ENCODE peak calls at places on chromosomes 4 and X, in nine cellular contexts. One of them, this sample, is unnamed.
A peak's percentile ranks its signal among the peaks of the same experiment; 100 is the strongest.

GRCh38 chr4:188414441-188414840 is 275.2 kb downstream of the TRIML1 start:
- DNase-seq in endothelial cell of umbilical vein: no peak
- DNase-seq in H1: no peak
- DNase-seq in HCT116: no peak
- DNase-seq in fibroblast of lung: no peak
- DNase-seq in PC-9: no peak
- DNase-seq in GM23248: no peak
- DNase-seq in mammary epithelial cell: no peak
- DNase-seq in PC-3: no peak
- DNase-seq in this sample: no peak

GRCh38 chrX:16892504-16893362 is 22.6 kb upstream of the RBBP7 start:
- DNase-seq in PC-3: peak; percentile 85
- DNase-seq in HCT116: peak; percentile 67
- DNase-seq in fibroblast of lung: peak; percentile 84
- DNase-seq in endothelial cell of umbilical vein: peak; percentile 70
- DNase-seq in H1: no peak
- DNase-seq in GM23248: peak; percentile 77
- DNase-seq in PC-9: peak; percentile 54
- DNase-seq in mammary epithelial cell: peak; percentile 72
- DNase-seq in this sample: peak; percentile 65

GRCh38 chr4:142408003-142408441 is 438.1 kb downstream of the INPP4B start:
- DNase-seq in HCT116: no peak
- DNase-seq in mammary epithelial cell: peak; percentile 96
- DNase-seq in endothelial cell of umbilical vein: peak; percentile 55
- DNase-seq in H1: no peak
- DNase-seq in PC-3: peak; percentile 98
- DNase-seq in GM23248: peak; percentile 83
- DNase-seq in fibroblast of lung: peak; percentile 36
- DNase-seq in PC-9: peak; percentile 62
- DNase-seq in this sample: peak; percentile 78

GRCh38 chrX:18873189-18873791 is 110.6 kb downstream of the PHKA2 start:
- DNase-seq in PC-9: no peak
- DNase-seq in GM23248: peak; percentile 80
- DNase-seq in H1: no peak
- DNase-seq in fibroblast of lung: peak; percentile 65
- DNase-seq in HCT116: peak; percentile 8
- DNase-seq in endothelial cell of umbilical vein: peak; percentile 46
- DNase-seq in PC-3: peak; percentile 68
- DNase-seq in mammary epithelial cell: peak; percentile 81
- DNase-seq in this sample: peak; percentile 69

GRCh38 chrX:134158821-134159512 is 78.0 kb upstream of the CCDC160 start:
- DNase-seq in GM23248: no peak
- DNase-seq in endothelial cell of umbilical vein: no peak
- DNase-seq in PC-3: no peak
- DNase-seq in mammary epithelial cell: no peak
- DNase-seq in PC-9: no peak
- DNase-seq in fibroblast of lung: no peak
- DNase-seq in HCT116: no peak
- DNase-seq in H1: no peak
- DNase-seq in this sample: no peak

GRCh38 chr4:152727784-152728183 is 48.0 kb upstream of the TMEM154 start:
- DNase-seq in GM23248: no peak
- DNase-seq in H1: no peak
- DNase-seq in PC-9: no peak
- DNase-seq in mammary epithelial cell: no peak
- DNase-seq in fibroblast of lung: no peak
- DNase-seq in endothelial cell of umbilical vein: no peak
- DNase-seq in HCT116: no peak
- DNase-seq in PC-3: no peak
- DNase-seq in this sample: no peak

GRCh38 chr4:81493895-81494490 is 22.3 kb upstream of the RASGEF1B start:
- DNase-seq in PC-9: no peak
- DNase-seq in HCT116: no peak
- DNase-seq in GM23248: no peak
- DNase-seq in endothelial cell of umbilical vein: no peak
- DNase-seq in H1: no peak
- DNase-seq in fibroblast of lung: peak; percentile 21
- DNase-seq in mammary epithelial cell: no peak
- DNase-seq in PC-3: no peak
- DNase-seq in this sample: no peak

GRCh38 chr4:139704915-139705485 is 39.4 kb downstream of the MGST2 start:
- DNase-seq in PC-3: peak; percentile 10
- DNase-seq in PC-9: no peak
- DNase-seq in fibroblast of lung: peak; percentile 10
- DNase-seq in endothelial cell of umbilical vein: peak; percentile 15
- DNase-seq in mammary epithelial cell: no peak
- DNase-seq in HCT116: peak; percentile 23
- DNase-seq in H1: no peak
- DNase-seq in GM23248: peak; percentile 8
- DNase-seq in this sample: peak; percentile 24

GRCh38 chr4:8319061-8319460 is 49.5 kb downstream of the HTRA3 start:
- DNase-seq in PC-9: no peak
- DNase-seq in endothelial cell of umbilical vein: no peak
- DNase-seq in PC-3: no peak
- DNase-seq in fibroblast of lung: no peak
- DNase-seq in HCT116: no peak
- DNase-seq in mammary epithelial cell: no peak
- DNase-seq in GM23248: no peak
- DNase-seq in H1: no peak
- DNase-seq in this sample: no peak

GRCh38 chrX:116490091-116490490 is 27.3 kb upstream of the CT83 start:
- DNase-seq in fibroblast of lung: peak; percentile 2
- DNase-seq in endothelial cell of umbilical vein: peak; percentile 1
- DNase-seq in H1: no peak
- DNase-seq in HCT116: no peak
- DNase-seq in PC-9: no peak
- DNase-seq in PC-3: peak; percentile 32
- DNase-seq in mammary epithelial cell: no peak
- DNase-seq in GM23248: peak; percentile 19
- DNase-seq in this sample: no peak

GRCh38 chr4:7529368-7529923 is 94.7 kb upstream of the PSAPL1 start:
- DNase-seq in PC-3: no peak
- DNase-seq in H1: no peak
- DNase-seq in PC-9: no peak
- DNase-seq in mammary epithelial cell: no peak
- DNase-seq in fibroblast of lung: no peak
- DNase-seq in HCT116: no peak
- DNase-seq in GM23248: no peak
- DNase-seq in endothelial cell of umbilical vein: no peak
- DNase-seq in this sample: no peak

GRCh38 chrX:2463973-2464676 is 36.7 kb downstream of the DHRSX start:
- DNase-seq in fibroblast of lung: peak; percentile 80
- DNase-seq in H1: no peak
- DNase-seq in endothelial cell of umbilical vein: no peak
- DNase-seq in GM23248: no peak
- DNase-seq in PC-3: no peak
- DNase-seq in PC-9: no peak
- DNase-seq in mammary epithelial cell: no peak
- DNase-seq in HCT116: peak; percentile 99
- DNase-seq in this sample: peak; percentile 33

GRCh38 chrX:104370089-104370488 is 115.4 kb upstream of the ESX1 start:
- DNase-seq in H1: no peak
- DNase-seq in PC-3: peak; percentile 85
- DNase-seq in fibroblast of lung: no peak
- DNase-seq in endothelial cell of umbilical vein: no peak
- DNase-seq in PC-9: peak; percentile 51
- DNase-seq in HCT116: peak; percentile 26
- DNase-seq in mammary epithelial cell: peak; percentile 63
- DNase-seq in GM23248: peak; percentile 2
- DNase-seq in this sample: no peak

GRCh38 chr4:74874785-74875367 is 58.0 kb upstream of the PARM1 start:
- DNase-seq in fibroblast of lung: peak; percentile 91
- DNase-seq in PC-9: peak; percentile 4
- DNase-seq in PC-3: peak; percentile 80
- DNase-seq in GM23248: peak; percentile 81
- DNase-seq in HCT116: peak; percentile 73
- DNase-seq in mammary epithelial cell: peak; percentile 66
- DNase-seq in endothelial cell of umbilical vein: peak; percentile 67
- DNase-seq in H1: no peak
- DNase-seq in this sample: peak; percentile 64

GRCh38 chrX:141158084-141158483 is 18.8 kb downstream of the LDOC1 start:
- DNase-seq in H1: no peak
- DNase-seq in endothelial cell of umbilical vein: no peak
- DNase-seq in mammary epithelial cell: no peak
- DNase-seq in GM23248: no peak
- DNase-seq in PC-3: no peak
- DNase-seq in PC-9: no peak
- DNase-seq in fibroblast of lung: no peak
- DNase-seq in HCT116: no peak
- DNase-seq in this sample: no peak

GRCh38 chr4:72951628-72952027 is 117.9 kb downstream of the COX18 start:
- DNase-seq in PC-3: peak; percentile 91
- DNase-seq in endothelial cell of umbilical vein: no peak
- DNase-seq in GM23248: no peak
- DNase-seq in fibroblast of lung: no peak
- DNase-seq in H1: no peak
- DNase-seq in PC-9: no peak
- DNase-seq in mammary epithelial cell: peak; percentile 75
- DNase-seq in HCT116: no peak
- DNase-seq in this sample: peak; percentile 70

GRCh38 chrX:40104649-40105015 is 6.9 kb upstream of the BCOR start:
- DNase-seq in HCT116: no peak
- DNase-seq in H1: no peak
- DNase-seq in PC-9: no peak
- DNase-seq in fibroblast of lung: peak; percentile 55
- DNase-seq in PC-3: peak; percentile 65
- DNase-seq in mammary epithelial cell: peak; percentile 37
- DNase-seq in endothelial cell of umbilical vein: peak; percentile 30
- DNase-seq in GM23248: peak; percentile 84
- DNase-seq in this sample: no peak

GRCh38 chr4:90051999-90052398 is 75.2 kb upstream of the CCSER1 start:
- DNase-seq in fibroblast of lung: no peak
- DNase-seq in PC-3: no peak
- DNase-seq in H1: no peak
- DNase-seq in PC-9: no peak
- DNase-seq in mammary epithelial cell: no peak
- DNase-seq in GM23248: no peak
- DNase-seq in endothelial cell of umbilical vein: no peak
- DNase-seq in HCT116: no peak
- DNase-seq in this sample: no peak

GRCh38 chr4:90061881-90062280 is 65.3 kb upstream of the CCSER1 start:
- DNase-seq in endothelial cell of umbilical vein: no peak
- DNase-seq in mammary epithelial cell: no peak
- DNase-seq in PC-3: peak; percentile 16
- DNase-seq in PC-9: no peak
- DNase-seq in H1: no peak
- DNase-seq in GM23248: no peak
- DNase-seq in fibroblast of lung: no peak
- DNase-seq in HCT116: no peak
- DNase-seq in this sample: no peak

GRCh38 chr4:90060039-90060438 is 67.2 kb upstream of the CCSER1 start:
- DNase-seq in PC-9: no peak
- DNase-seq in PC-3: no peak
- DNase-seq in GM23248: no peak
- DNase-seq in mammary epithelial cell: no peak
- DNase-seq in HCT116: no peak
- DNase-seq in endothelial cell of umbilical vein: no peak
- DNase-seq in H1: no peak
- DNase-seq in fibroblast of lung: no peak
- DNase-seq in this sample: no peak

DNA sequence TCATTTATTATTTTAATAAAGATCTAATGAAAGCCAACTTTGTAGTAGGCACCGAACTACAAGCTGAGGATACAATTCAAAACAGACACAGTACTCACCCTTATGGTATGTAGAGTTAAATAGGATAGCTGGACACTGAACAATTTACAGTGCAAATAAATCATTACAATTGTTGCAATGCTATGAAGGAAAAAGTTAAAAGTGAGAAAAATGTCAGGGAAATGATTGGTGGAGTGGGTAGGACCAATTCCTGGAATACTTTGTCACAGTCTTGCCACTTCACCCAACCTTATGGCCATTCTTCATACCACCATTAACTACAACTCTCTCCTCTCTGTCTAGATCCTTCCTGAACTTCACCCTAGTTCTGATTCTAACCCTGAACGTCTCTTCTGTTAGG is 70.1 kb upstream of the CCSER1 start:
- DNase-seq in GM23248: no peak
- DNase-seq in HCT116: no peak
- DNase-seq in PC-3: no peak
- DNase-seq in H1: no peak
- DNase-seq in PC-9: no peak
- DNase-seq in fibroblast of lung: no peak
- DNase-seq in mammary epithelial cell: no peak
- DNase-seq in endothelial cell of umbilical vein: no peak
- DNase-seq in this sample: no peak
- H2AFZ ChIP-seq in GM23248: no peak overlapping the region
- H2AFZ ChIP-seq in HCT116: no peak overlapping the region
- H2AFZ ChIP-seq in PC-3: no peak overlapping the region
- H2AFZ ChIP-seq in H1: no peak overlapping the region
- H2AFZ ChIP-seq in PC-9: no peak overlapping the region
- H2AFZ ChIP-seq in fibroblast of lung: no peak overlapping the region
- H2AFZ ChIP-seq in mammary epithelial cell: no peak overlapping the region
- H2AFZ ChIP-seq in endothelial cell of umbilical vein: no peak overlapping the region
- H2AFZ ChIP-seq in this sample: no peak overlapping the region

GRCh38 chr4:997375-998071 is 4.3 kb upstream of the SLC26A1 start:
- DNase-seq in endothelial cell of umbilical vein: no peak
- DNase-seq in H1: no peak
- DNase-seq in HCT116: no peak
- DNase-seq in PC-3: peak; percentile 12
- DNase-seq in mammary epithelial cell: no peak
- DNase-seq in GM23248: peak; percentile 67
- DNase-seq in fibroblast of lung: no peak
- DNase-seq in PC-9: no peak
- DNase-seq in this sample: no peak
- TF ChIP-seq EZH2 in endothelial cell of umbilical vein: peak; percentile 96
- TF ChIP-seq EZH2 in H1: peak; percentile 45
- TF ChIP-seq EZH2 in HCT116: no peak
- TF ChIP-seq EZH2 in PC-3: no peak
- TF ChIP-seq EZH2 in mammary epithelial cell: no peak
- TF ChIP-seq EZH2 in GM23248: peak; percentile 52
- TF ChIP-seq EZH2 in fibroblast of lung: peak; percentile 61
- TF ChIP-seq EZH2 in PC-9: no peak
- TF ChIP-seq EZH2 in this sample: peak; percentile 93

DNA sequence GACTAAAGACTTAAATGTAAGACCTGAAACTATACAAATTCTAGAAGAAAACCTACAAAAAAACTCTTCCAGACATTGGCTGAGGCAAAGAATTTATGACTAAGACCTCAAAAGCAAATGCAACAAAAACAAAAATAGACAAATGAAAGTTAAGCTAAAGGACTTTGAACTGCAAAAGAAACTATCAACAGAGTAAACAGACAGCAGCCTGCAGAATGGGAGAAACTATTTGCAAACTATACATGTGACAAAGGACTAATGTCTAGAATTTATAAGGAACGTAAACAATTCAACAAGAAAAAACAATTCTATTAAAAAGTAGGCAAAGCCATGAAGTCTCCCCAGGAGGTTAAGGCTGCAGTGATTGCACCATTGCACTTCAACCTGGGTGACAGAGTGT is 9.1 kb downstream of the FAM47E start:
- DNase-seq in endothelial cell of umbilical vein: no peak
- DNase-seq in HCT116: no peak
- DNase-seq in H1: no peak
- DNase-seq in GM23248: no peak
- DNase-seq in PC-3: no peak
- DNase-seq in fibroblast of lung: no peak
- DNase-seq in PC-9: no peak
- DNase-seq in mammary epithelial cell: no peak
- DNase-seq in this sample: no peak
- H3K4me1 ChIP-seq in endothelial cell of umbilical vein: no peaks in the 10 kb centered on the region
- H3K4me1 ChIP-seq in HCT116: no peaks in the 10 kb centered on the region
- H3K4me1 ChIP-seq in H1: no peaks in the 10 kb centered on the region
- H3K4me1 ChIP-seq in GM23248: no peaks in the 10 kb centered on the region
- H3K4me1 ChIP-seq in PC-3: no peaks in the 10 kb centered on the region
- H3K4me1 ChIP-seq in fibroblast of lung: no peaks in the 10 kb centered on the region
- H3K4me1 ChIP-seq in PC-9: no peaks in the 10 kb centered on the region
- H3K4me1 ChIP-seq in mammary epithelial cell: no peaks in the 10 kb centered on the region
- H3K4me1 ChIP-seq in this sample: no peaks in the 10 kb centered on the region

GRCh38 chr4:17166954-17167353 is 268.5 kb upstream of the LDB2 start:
- DNase-seq in fibroblast of lung: no peak
- DNase-seq in endothelial cell of umbilical vein: peak; percentile 5
- DNase-seq in HCT116: no peak
- DNase-seq in mammary epithelial cell: no peak
- DNase-seq in PC-9: no peak
- DNase-seq in PC-3: no peak
- DNase-seq in H1: no peak
- DNase-seq in GM23248: peak; percentile 57
- DNase-seq in this sample: peak; percentile 46
- H2AFZ ChIP-seq in fibroblast of lung: no peak overlapping the region
- H2AFZ ChIP-seq in endothelial cell of umbilical vein: no peak overlapping the region
- H2AFZ ChIP-seq in HCT116: no peak overlapping the region
- H2AFZ ChIP-seq in mammary epithelial cell: no peak overlapping the region
- H2AFZ ChIP-seq in PC-9: no peak overlapping the region
- H2AFZ ChIP-seq in PC-3: no peak overlapping the region
- H2AFZ ChIP-seq in H1: no peak overlapping the region
- H2AFZ ChIP-seq in GM23248: peak overlapping the region; percentile 70
- H2AFZ ChIP-seq in this sample: no peak overlapping the region

This sample was measured in astrocyte.